ENCODE peak calls at places on chromosome 7, in four cellular contexts. One of them, this sample, is unnamed. For H3K4me1, the result is how much of the 10 kb centered on the place peaks cover.

GRCh38 chr7:74252893-74253292 is 1.3 kb downstream of the RFC2 start:
- DNase-seq in left ventricle myocardium inferior: no peak
- DNase-seq in CD8-positive, alpha-beta memory T cell: no peak
- DNase-seq in right lobe of liver: peak
- DNase-seq in this sample: peak

GRCh38 chr7:115097175-115097671 is 175.3 kb downstream of the MDFIC start:
- DNase-seq in left ventricle myocardium inferior: no peak
- DNase-seq in CD8-positive, alpha-beta memory T cell: no peak
- DNase-seq in right lobe of liver: no peak
- DNase-seq in this sample: peak

GRCh38 chr7:45921699-45922519 is 837 bp upstream of the IGFBP3 start:
- DNase-seq in left ventricle myocardium inferior: peak
- DNase-seq in CD8-positive, alpha-beta memory T cell: no peak
- DNase-seq in right lobe of liver: peak
- DNase-seq in this sample: peak

GRCh38 chr7:73736885-73737284 is 1.7 kb downstream of the ABHD11 start:
- DNase-seq in left ventricle myocardium inferior: no peak
- DNase-seq in CD8-positive, alpha-beta memory T cell: no peak
- DNase-seq in right lobe of liver: no peak
- DNase-seq in this sample: no peak

GRCh38 chr7:3297105-3297819 is 3.8 kb upstream of the SDK1 start:
- DNase-seq in left ventricle myocardium inferior: no peak
- DNase-seq in CD8-positive, alpha-beta memory T cell: no peak
- DNase-seq in right lobe of liver: no peak
- DNase-seq in this sample: no peak

GRCh38 chr7:24063721-24064120 is 220.3 kb upstream of the NPY start:
- DNase-seq in left ventricle myocardium inferior: no peak
- DNase-seq in CD8-positive, alpha-beta memory T cell: no peak
- DNase-seq in right lobe of liver: no peak
- DNase-seq in this sample: no peak

GRCh38 chr7:149307775-149308501 is 45.9 kb downstream of the ZNF783 start:
- DNase-seq in left ventricle myocardium inferior: no peak
- DNase-seq in CD8-positive, alpha-beta memory T cell: no peak
- DNase-seq in right lobe of liver: no peak
- DNase-seq in this sample: no peak

GRCh38 chr7:47470567-47471357 is 111.1 kb downstream of the TNS3 start:
- DNase-seq in left ventricle myocardium inferior: no peak
- DNase-seq in CD8-positive, alpha-beta memory T cell: no peak
- DNase-seq in right lobe of liver: peak
- DNase-seq in this sample: no peak

GRCh38 chr7:95780665-95781064 is 8.3 kb downstream of the DYNC1I1 start:
- DNase-seq in left ventricle myocardium inferior: no peak
- DNase-seq in CD8-positive, alpha-beta memory T cell: no peak
- DNase-seq in right lobe of liver: no peak
- DNase-seq in this sample: peak

GRCh38 chr7:45122975-45123860 is 11.7 kb upstream of the TBRG4 start:
- DNase-seq in left ventricle myocardium inferior: no peak
- DNase-seq in CD8-positive, alpha-beta memory T cell: no peak
- DNase-seq in right lobe of liver: no peak
- DNase-seq in this sample: no peak

GRCh38 chr7:108283252-108283651 is 153.1 kb upstream of the LAMB4 start:
- DNase-seq in left ventricle myocardium inferior: no peak
- DNase-seq in CD8-positive, alpha-beta memory T cell: no peak
- DNase-seq in right lobe of liver: no peak
- DNase-seq in this sample: no peak

GRCh38 chr7:12685550-12685949 is 1.9 kb upstream of the ARL4A start:
- DNase-seq in left ventricle myocardium inferior: no peak
- DNase-seq in CD8-positive, alpha-beta memory T cell: peak
- DNase-seq in right lobe of liver: no peak
- DNase-seq in this sample: no peak

GRCh38 chr7:121755818-121756501 is 117.0 kb upstream of the PTPRZ1 start:
- DNase-seq in left ventricle myocardium inferior: no peak
- DNase-seq in CD8-positive, alpha-beta memory T cell: no peak
- DNase-seq in right lobe of liver: no peak
- DNase-seq in this sample: no peak

GRCh38 chr7:18541189-18541870 is 45.8 kb downstream of the HDAC9 start:
- DNase-seq in left ventricle myocardium inferior: peak
- DNase-seq in CD8-positive, alpha-beta memory T cell: no peak
- DNase-seq in right lobe of liver: no peak
- DNase-seq in this sample: no peak

GRCh38 chr7:18221377-18222290 is 194.0 kb upstream of the PRPS1L1 start:
- DNase-seq in left ventricle myocardium inferior: no peak
- DNase-seq in CD8-positive, alpha-beta memory T cell: no peak
- DNase-seq in right lobe of liver: no peak
- DNase-seq in this sample: no peak

GRCh38 chr7:78326189-78326588 is 527.6 kb downstream of the PHTF2 start:
- DNase-seq in left ventricle myocardium inferior: no peak
- DNase-seq in CD8-positive, alpha-beta memory T cell: no peak
- DNase-seq in right lobe of liver: no peak
- DNase-seq in this sample: no peak

GRCh38 chr7:79298145-79298760 is 155.2 kb downstream of the MAGI2 start:
- DNase-seq in left ventricle myocardium inferior: no peak
- DNase-seq in CD8-positive, alpha-beta memory T cell: no peak
- DNase-seq in right lobe of liver: no peak
- DNase-seq in this sample: peak

GRCh38 chr7:146116452-146117219 is at the start of gene CNTNAP2:
- DNase-seq in left ventricle myocardium inferior: peak
- DNase-seq in CD8-positive, alpha-beta memory T cell: no peak
- DNase-seq in right lobe of liver: no peak
- DNase-seq in this sample: no peak

GRCh38 chr7:37510043-37510634 is 61.5 kb upstream of the ELMO1 start:
- DNase-seq in left ventricle myocardium inferior: no peak
- DNase-seq in CD8-positive, alpha-beta memory T cell: no peak
- DNase-seq in right lobe of liver: no peak
- DNase-seq in this sample: no peak

GRCh38 chr7:142752376-142753225 is 3.3 kb downstream of the PRSS1 start:
- DNase-seq in left ventricle myocardium inferior: no peak
- DNase-seq in CD8-positive, alpha-beta memory T cell: no peak
- DNase-seq in right lobe of liver: no peak
- DNase-seq in this sample: no peak

GRCh38 chr7:104914427-104914826 is 99.6 kb upstream of the KMT2E start:
- DNase-seq in left ventricle myocardium inferior: no peak
- DNase-seq in CD8-positive, alpha-beta memory T cell: no peak
- DNase-seq in right lobe of liver: no peak
- DNase-seq in this sample: peak

GRCh38 chr7:101817031-101817929 is at the start of gene CUX1:
- DNase-seq in left ventricle myocardium inferior: no peak
- DNase-seq in CD8-positive, alpha-beta memory T cell: no peak
- DNase-seq in right lobe of liver: peak
- DNase-seq in this sample: peak

GRCh38 chr7:100626530-100627237 is 14.3 kb downstream of the MOSPD3 start:
- DNase-seq in left ventricle myocardium inferior: peak
- DNase-seq in CD8-positive, alpha-beta memory T cell: peak
- DNase-seq in right lobe of liver: peak
- DNase-seq in this sample: peak

DNA sequence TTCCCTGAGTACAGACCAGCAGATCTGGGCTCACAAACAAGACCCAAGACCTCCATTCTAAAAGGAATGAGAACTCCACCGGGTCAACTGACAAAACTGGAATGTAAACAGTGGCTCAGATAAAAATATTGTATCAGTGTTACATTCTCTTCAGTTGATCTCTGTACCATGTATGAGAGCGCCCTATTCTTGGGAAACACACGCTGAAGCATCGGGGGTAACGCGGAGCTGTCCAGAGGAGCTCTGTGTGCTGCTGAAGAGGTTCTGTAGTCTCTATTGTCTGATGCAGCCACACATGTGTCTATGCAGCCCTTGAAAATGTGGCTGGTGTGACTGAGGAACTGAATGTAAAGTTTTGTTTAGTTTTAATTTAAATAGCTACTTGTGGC is 39.7 kb downstream of the HIPK2 start:
- DNase-seq in left ventricle myocardium inferior: no peak
- DNase-seq in CD8-positive, alpha-beta memory T cell: no peak
- DNase-seq in right lobe of liver: no peak
- DNase-seq in this sample: no peak
- H3K4me1 ChIP-seq in left ventricle myocardium inferior: half or more
- H3K4me1 ChIP-seq in CD8-positive, alpha-beta memory T cell: under half
- H3K4me1 ChIP-seq in right lobe of liver: under half
- H3K4me1 ChIP-seq in this sample: under half

DNA sequence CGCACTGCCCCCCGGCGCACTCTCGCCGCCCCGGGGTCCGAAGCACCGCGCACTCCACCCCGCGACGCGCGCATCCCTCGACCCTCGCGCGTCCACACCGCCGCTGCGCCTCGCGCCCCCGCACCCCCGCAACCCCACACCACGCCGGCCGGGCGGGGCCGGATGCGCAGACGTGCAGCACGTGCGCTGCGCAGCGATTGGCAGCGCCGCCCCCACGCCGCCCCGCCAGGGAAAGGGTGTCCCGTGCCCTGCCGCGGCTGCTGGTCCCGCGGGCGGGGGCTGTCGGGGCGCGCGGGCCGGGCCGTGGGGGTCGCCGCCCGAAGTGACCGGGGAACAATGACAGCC is 53.7 kb upstream of the KDM7A start:
- DNase-seq in left ventricle myocardium inferior: peak
- DNase-seq in CD8-positive, alpha-beta memory T cell: peak
- DNase-seq in right lobe of liver: peak
- DNase-seq in this sample: no peak
- H3K4me3 ChIP-seq in left ventricle myocardium inferior: peak
- H3K4me3 ChIP-seq in CD8-positive, alpha-beta memory T cell: peak
- H3K4me3 ChIP-seq in right lobe of liver: peak
- H3K4me3 ChIP-seq in this sample: no peak

GRCh38 chr7:64046041-64046389 is 781 bp downstream of the ZNF727 start:
- DNase-seq in left ventricle myocardium inferior: peak
- DNase-seq in CD8-positive, alpha-beta memory T cell: no peak
- DNase-seq in right lobe of liver: no peak
- DNase-seq in this sample: no peak
- H3K27ac ChIP-seq in left ventricle myocardium inferior: peak
- H3K27ac ChIP-seq in CD8-positive, alpha-beta memory T cell: no peak
- H3K27ac ChIP-seq in right lobe of liver: no peak
- H3K27ac ChIP-seq in this sample: no peak

DNA sequence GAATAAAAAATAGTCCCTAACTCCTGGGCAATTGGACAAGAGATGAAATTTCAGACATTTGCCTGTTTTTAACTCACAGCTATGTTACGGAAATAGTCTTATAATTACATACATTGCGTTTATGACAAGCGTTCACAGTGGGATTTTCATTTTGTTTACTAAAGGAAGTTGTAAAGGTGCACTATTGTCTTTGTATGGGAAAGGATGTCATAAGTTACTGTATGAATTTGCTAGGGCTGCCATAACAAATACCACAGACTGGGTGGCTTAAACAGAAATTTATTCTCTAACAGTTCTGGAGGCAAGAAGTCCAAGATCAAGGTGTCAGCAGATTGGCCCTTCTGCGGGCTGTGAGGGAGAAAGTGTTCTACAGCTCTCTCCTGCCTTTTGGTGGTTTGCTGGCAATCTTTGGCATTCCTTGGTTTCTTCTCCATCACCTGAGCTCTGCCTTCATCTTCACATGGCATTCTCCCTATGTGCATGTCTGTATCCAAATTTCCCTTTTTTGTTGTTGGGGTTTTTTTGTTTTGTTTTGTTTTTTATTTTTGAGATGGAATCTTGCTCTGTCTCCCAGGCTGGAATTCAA is 5.6 kb downstream of the NFE2L3 start:
- DNase-seq in left ventricle myocardium inferior: no peak
- DNase-seq in CD8-positive, alpha-beta memory T cell: no peak
- DNase-seq in right lobe of liver: no peak
- DNase-seq in this sample: no peak
- H3K4me1 ChIP-seq in left ventricle myocardium inferior: under half
- H3K4me1 ChIP-seq in CD8-positive, alpha-beta memory T cell: half or more
- H3K4me1 ChIP-seq in right lobe of liver: under half
- H3K4me1 ChIP-seq in this sample: under half

DNA sequence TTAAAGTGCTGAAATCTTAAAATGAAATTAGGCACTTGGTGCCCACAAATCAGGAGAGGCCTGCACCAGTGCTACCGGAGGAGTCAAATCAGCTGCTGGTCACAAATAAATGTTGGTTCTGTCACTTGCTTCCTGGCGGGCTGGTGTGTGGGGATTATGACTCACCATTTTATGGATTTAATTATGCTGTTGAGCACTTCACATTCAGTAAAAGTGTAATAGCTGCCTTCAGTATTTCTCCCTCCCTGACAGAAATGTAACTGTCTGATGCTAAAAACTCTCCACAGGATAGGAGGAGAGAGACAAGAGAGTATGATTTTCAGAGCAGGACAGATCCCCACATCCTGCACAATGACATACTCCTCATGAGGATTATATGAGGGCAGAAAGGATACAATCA is 186.0 kb downstream of the JAZF1 start:
- DNase-seq in left ventricle myocardium inferior: no peak
- DNase-seq in CD8-positive, alpha-beta memory T cell: no peak
- DNase-seq in right lobe of liver: no peak
- DNase-seq in this sample: peak
- H3K4me3 ChIP-seq in left ventricle myocardium inferior: no peak
- H3K4me3 ChIP-seq in CD8-positive, alpha-beta memory T cell: no peak
- H3K4me3 ChIP-seq in right lobe of liver: no peak
- H3K4me3 ChIP-seq in this sample: no peak

DNA sequence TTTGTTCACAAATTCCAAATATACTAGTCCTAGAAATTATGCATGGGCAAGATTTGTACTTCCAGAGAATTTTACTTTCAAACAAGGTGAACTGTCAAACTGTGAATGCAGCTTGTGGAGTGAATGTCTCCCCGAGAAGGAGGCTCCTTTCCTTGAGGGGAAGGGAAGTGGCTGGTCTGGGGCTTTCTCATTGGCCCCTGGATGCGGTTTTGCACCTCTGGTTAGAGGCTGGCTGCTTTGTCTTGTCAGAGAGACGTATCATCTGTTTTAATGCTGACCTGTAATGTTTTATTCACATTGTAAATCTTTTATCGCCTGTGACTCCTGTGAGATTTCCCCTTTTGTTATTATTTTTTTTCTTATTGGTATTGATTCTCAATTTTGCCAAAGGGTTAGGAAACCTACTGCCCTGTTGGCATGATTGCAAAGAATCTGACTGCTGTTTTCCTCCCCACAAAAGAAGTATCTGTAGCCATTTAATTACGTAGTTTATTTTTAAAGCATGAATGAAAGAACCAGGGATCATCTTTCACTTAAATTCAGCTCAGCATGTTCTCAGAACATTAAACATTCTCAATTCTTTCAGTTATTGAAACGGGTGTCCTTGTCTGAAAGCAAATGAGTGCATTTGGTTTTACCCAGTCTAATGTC is 238.3 kb upstream of the NFE2L3 start:
- DNase-seq in left ventricle myocardium inferior: no peak
- DNase-seq in CD8-positive, alpha-beta memory T cell: no peak
- DNase-seq in right lobe of liver: no peak
- DNase-seq in this sample: no peak
- H3K27ac ChIP-seq in left ventricle myocardium inferior: no peak
- H3K27ac ChIP-seq in CD8-positive, alpha-beta memory T cell: no peak
- H3K27ac ChIP-seq in right lobe of liver: no peak
- H3K27ac ChIP-seq in this sample: no peak

GRCh38 chr7:21358640-21359039 is 69.2 kb upstream of the SP4 start:
- DNase-seq in left ventricle myocardium inferior: no peak
- DNase-seq in CD8-positive, alpha-beta memory T cell: no peak
- DNase-seq in right lobe of liver: no peak
- DNase-seq in this sample: no peak
- H3K4me1 ChIP-seq in left ventricle myocardium inferior: under half
- H3K4me1 ChIP-seq in CD8-positive, alpha-beta memory T cell: half or more
- H3K4me1 ChIP-seq in right lobe of liver: under half
- H3K4me1 ChIP-seq in this sample: under half

GRCh38 chr7:30472081-30472770 is 6.4 kb downstream of the NOD1 start:
- DNase-seq in left ventricle myocardium inferior: no peak
- DNase-seq in CD8-positive, alpha-beta memory T cell: no peak
- DNase-seq in right lobe of liver: no peak
- DNase-seq in this sample: no peak
- H3K4me3 ChIP-seq in left ventricle myocardium inferior: peak
- H3K4me3 ChIP-seq in CD8-positive, alpha-beta memory T cell: no peak
- H3K4me3 ChIP-seq in right lobe of liver: no peak
- H3K4me3 ChIP-seq in this sample: no peak

GRCh38 chr7:7207876-7208275 is 25.5 kb downstream of the C1GALT1 start:
- DNase-seq in left ventricle myocardium inferior: no peak
- DNase-seq in CD8-positive, alpha-beta memory T cell: no peak
- DNase-seq in right lobe of liver: no peak
- DNase-seq in this sample: peak
- H3K27ac ChIP-seq in left ventricle myocardium inferior: no peak
- H3K27ac ChIP-seq in CD8-positive, alpha-beta memory T cell: no peak
- H3K27ac ChIP-seq in right lobe of liver: no peak
- H3K27ac ChIP-seq in this sample: peak